ENCODE peak calls at places on chromosomes 2 and 18, in seven cellular contexts. G is thoracic aorta, I is HFF-Myc, R is spleen, H is psoas muscle, J is epithelial cell of proximal tubule, Q is AG09309. K is an unnamed sample.

GRCh38 chr2:85265304-85265703 is 62.5 kb downstream of the TGOLN2 start:
- DNase-seq in G (no peak), I (no peak), R (no peak), H (peak), J (no peak), Q (no peak), K (no peak)

GRCh38 chr2:46878886-46879285 is 36.7 kb downstream of the MCFD2 start:
- DNase-seq in G (peak), I (no peak), R (no peak), H (no peak), J (no peak), Q (no peak), K (no peak)

GRCh38 chr2:102520009-102520408 is 47.0 kb downstream of the SLC9A4 start:
- DNase-seq in G (no peak), I (no peak), R (no peak), H (no peak), J (no peak), Q (no peak), K (no peak)

GRCh38 chr2:220871909-220872308 is 700.2 kb downstream of the EPHA4 start:
- DNase-seq in G (no peak), I (no peak), R (no peak), H (no peak), J (no peak), Q (no peak), K (no peak)

GRCh38 chr2:73822276-73822675 is 6.5 kb upstream of the STAMBP start:
- DNase-seq in G (no peak), I (no peak), R (no peak), H (no peak), J (no peak), Q (no peak), K (no peak)

GRCh38 chr2:236284208-236284607 is 20.0 kb upstream of the ASB18 start:
- DNase-seq in G (no peak), I (no peak), R (no peak), H (no peak), J (no peak), Q (no peak), K (no peak)

GRCh38 chr18:76922107-76922506 is 99.8 kb downstream of the ZNF236 start:
- DNase-seq in G (no peak), I (no peak), R (peak), H (peak), J (no peak), Q (no peak), K (no peak)

GRCh38 chr18:31049189-31049588 is 6.6 kb upstream of the DSC3 start:
- DNase-seq in G (no peak), I (no peak), R (no peak), H (no peak), J (no peak), Q (no peak), K (no peak)

GRCh38 chr18:6022840-6023239 is 127.5 kb upstream of the TMEM200C start:
- DNase-seq in G (no peak), I (no peak), R (no peak), H (no peak), J (no peak), Q (peak), K (no peak)

GRCh38 chr2:188734688-188735087 is 239.5 kb upstream of the COL3A1 start:
- DNase-seq in G (no peak), I (no peak), R (no peak), H (no peak), J (no peak), Q (no peak), K (no peak)

GRCh38 chr18:5542393-5543035 is 1.3 kb downstream of the EPB41L3 start:
- DNase-seq in G (no peak), I (peak), R (peak), H (peak), J (no peak), Q (no peak), K (no peak)

GRCh38 chr2:60567919-60568874 is 14.7 kb upstream of the BCL11A start:
- DNase-seq in G (no peak), I (no peak), R (no peak), H (no peak), J (no peak), Q (no peak), K (no peak)

GRCh38 chr2:153230977-153231376 is 247.6 kb downstream of the RPRM start:
- DNase-seq in G (no peak), I (no peak), R (no peak), H (no peak), J (no peak), Q (no peak), K (no peak)

GRCh38 chr2:10415048-10415447 is 33.1 kb downstream of the ODC1 start:
- DNase-seq in G (no peak), I (no peak), R (no peak), H (no peak), J (no peak), Q (no peak), K (no peak)

GRCh38 chr18:49697757-49698595 is 115.4 kb downstream of the ACAA2 start:
- DNase-seq in G (no peak), I (no peak), R (no peak), H (no peak), J (no peak), Q (no peak), K (no peak)

GRCh38 chr2:237744613-237745249 is 53.8 kb upstream of the RBM44 start:
- DNase-seq in G (no peak), I (no peak), R (peak), H (peak), J (no peak), Q (no peak), K (no peak)

GRCh38 chr2:196224767-196225166 is 53.4 kb upstream of the STK17B start:
- DNase-seq in G (no peak), I (no peak), R (no peak), H (no peak), J (no peak), Q (no peak), K (no peak)

GRCh38 chr2:40361478-40361877 is 90.4 kb downstream of the SLC8A1 start:
- DNase-seq in G (no peak), I (no peak), R (no peak), H (no peak), J (no peak), Q (no peak), K (no peak)

GRCh38 chr2:176132397-176133086 is 3.0 kb downstream of the HOXD8 start:
- DNase-seq in G (no peak), I (no peak), R (no peak), H (no peak), J (no peak), Q (no peak), K (no peak)

GRCh38 chr2:11658208-11658607 is 11.8 kb downstream of the NTSR2 start:
- DNase-seq in G (no peak), I (no peak), R (peak), H (no peak), J (no peak), Q (no peak), K (no peak)

GRCh38 chr2:196331143-196331542 is 159.8 kb upstream of the STK17B start:
- DNase-seq in G (no peak), I (peak), R (no peak), H (no peak), J (no peak), Q (peak), K (no peak)

GRCh38 chr2:50333501-50334228 is 698.3 kb downstream of the NRXN1 start:
- DNase-seq in G (no peak), I (no peak), R (no peak), H (no peak), J (no peak), Q (no peak), K (no peak)

GRCh38 chr18:79484661-79485621 is 89.2 kb downstream of the NFATC1 start:
- DNase-seq in G (no peak), I (peak), R (peak), H (peak), J (peak), Q (peak), K (peak)

GRCh38 chr2:152165306-152165705 is 10.3 kb downstream of the STAM2 start:
- DNase-seq in G (no peak), I (no peak), R (no peak), H (no peak), J (no peak), Q (no peak), K (no peak)

GRCh38 chr18:74682141-74682997 is 84.7 kb downstream of the ZNF407 start:
- DNase-seq in G (no peak), I (no peak), R (no peak), H (no peak), J (no peak), Q (no peak), K (no peak)

GRCh38 chr2:23425886-23426283 is 40.9 kb downstream of the KLHL29 start:
- DNase-seq in G (no peak), I (no peak), R (peak), H (no peak), J (no peak), Q (no peak), K (no peak)

GRCh38 chr2:235462415-235462790 is 31.4 kb upstream of the AGAP1 start:
- DNase-seq in G (no peak), I (no peak), R (no peak), H (no peak), J (no peak), Q (no peak), K (no peak)

GRCh38 chr2:189951791-189952535 is 110.6 kb downstream of the MSTN start:
- DNase-seq in G (no peak), I (no peak), R (no peak), H (no peak), J (no peak), Q (no peak), K (no peak)

GRCh38 chr2:1540481-1540880 is 127.2 kb downstream of the TPO start:
- DNase-seq in G (no peak), I (no peak), R (no peak), H (no peak), J (no peak), Q (no peak), K (no peak)

GRCh38 chr2:205484717-205485116 is 197.6 kb upstream of the NRP2 start:
- DNase-seq in G (no peak), I (no peak), R (no peak), H (no peak), J (no peak), Q (no peak), K (no peak)

GRCh38 chr18:58034370-58034769 is 9.7 kb upstream of the NEDD4L start:
- DNase-seq in G (no peak), I (no peak), R (no peak), H (no peak), J (no peak), Q (no peak), K (no peak)

GRCh38 chr2:135844285-135844985 is 7.5 kb upstream of the LCT start:
- DNase-seq in G (no peak), I (no peak), R (no peak), H (no peak), J (no peak), Q (no peak), K (no peak)

GRCh38 chr18:38284992-38285391 is 719.4 kb upstream of the CELF4 start:
- DNase-seq in G (no peak), I (no peak), R (no peak), H (no peak), J (no peak), Q (no peak), K (no peak)

GRCh38 chr18:48952287-48953095 is 1.7 kb upstream of the SMAD7 start:
- DNase-seq in G (peak), I (no peak), R (peak), H (peak), J (no peak), Q (no peak), K (no peak)

GRCh38 chr2:62450716-62451191 is 55.2 kb downstream of the TMEM17 start:
- DNase-seq in G (no peak), I (no peak), R (no peak), H (no peak), J (no peak), Q (no peak), K (no peak)

GRCh38 chr2:172972005-172972619 is 103.5 kb upstream of the MAP3K20 start:
- DNase-seq in G (no peak), I (no peak), R (no peak), H (peak), J (no peak), Q (no peak), K (no peak)

GRCh38 chr18:59988098-59988706 is 88.4 kb downstream of the PMAIP1 start:
- DNase-seq in G (no peak), I (peak), R (no peak), H (peak), J (peak), Q (peak), K (peak)

GRCh38 chr2:144988591-144988990 is 468.7 kb upstream of the ZEB2 start:
- DNase-seq in G (no peak), I (no peak), R (no peak), H (no peak), J (no peak), Q (no peak), K (no peak)

GRCh38 chr2:218006741-218007140 is 3.9 kb upstream of the TNS1 start:
- DNase-seq in G (no peak), I (no peak), R (no peak), H (no peak), J (no peak), Q (peak), K (no peak)

DNA sequence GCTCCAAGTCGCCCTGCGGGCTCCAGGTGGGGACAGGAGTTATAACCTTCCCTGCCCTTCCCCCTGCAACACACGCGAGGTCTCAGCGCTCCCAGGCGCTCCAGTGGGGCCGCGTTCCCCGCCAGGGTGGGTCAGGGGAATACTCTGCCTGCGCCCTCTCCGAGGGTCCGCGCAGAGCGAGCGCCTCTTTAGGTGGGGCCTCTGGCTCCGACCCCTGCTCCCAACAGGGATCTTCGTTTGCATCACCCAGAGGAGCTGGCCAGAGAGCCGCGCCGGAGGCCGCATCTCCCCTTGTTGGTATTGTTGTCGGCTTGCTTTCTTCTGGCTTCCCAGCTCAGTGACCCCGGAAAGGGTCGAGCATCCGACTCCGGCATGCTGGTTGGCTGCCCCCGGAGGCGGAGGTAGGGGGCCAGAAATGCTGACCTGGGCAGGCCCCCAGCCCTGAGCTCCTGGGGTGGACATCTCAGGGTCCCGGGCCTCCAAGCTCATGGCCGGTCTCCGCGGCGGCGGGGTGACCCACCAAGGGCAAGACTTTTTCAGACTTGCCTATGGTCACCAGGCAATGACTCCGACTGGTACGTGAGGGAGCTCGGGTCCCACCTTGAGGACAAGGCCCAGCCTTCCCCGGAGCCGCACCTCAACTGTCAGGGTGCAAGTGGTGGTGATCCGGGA is 11.2 kb upstream of the EN1 start:
- DNase-seq in G (no peak), I (no peak), R (no peak), H (no peak), J (no peak), Q (no peak), K (no peak)
- H3K4me3 ChIP-seq in G (no peak), I (no peak), R (no peak), H (no peak), J (no peak), Q (no peak), K (no peak)

DNA sequence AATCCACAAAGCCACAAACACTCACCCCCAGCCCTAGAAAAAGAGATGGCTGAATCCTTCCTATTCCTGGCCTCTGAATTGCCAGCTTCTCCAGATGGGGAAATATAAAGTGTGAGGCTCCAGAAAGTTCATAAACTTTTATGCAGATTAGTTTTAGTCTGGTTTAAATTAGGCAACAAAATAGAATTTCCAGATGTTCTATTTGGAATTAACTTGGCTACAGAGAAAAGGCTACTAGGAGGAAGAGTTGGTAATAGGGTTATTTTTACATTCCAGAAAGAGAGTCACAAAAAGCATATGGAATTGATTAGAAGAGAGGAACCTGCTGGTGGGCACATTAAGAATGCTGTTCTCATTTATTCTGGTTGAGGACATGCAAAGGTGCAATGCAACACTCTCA is 55.9 kb downstream of the EN1 start:
- DNase-seq in G (no peak), I (no peak), R (no peak), H (no peak), J (no peak), Q (no peak), K (no peak)
- H3K4me3 ChIP-seq in G (no peak), I (no peak), R (no peak), H (no peak), J (no peak), Q (no peak), K (no peak)

GRCh38 chr18:13453714-13454113 is 235.2 kb downstream of the LDLRAD4 start:
- DNase-seq in G (no peak), I (no peak), R (no peak), H (no peak), J (no peak), Q (no peak), K (no peak)

GRCh38 chr18:13451661-13452447 is 233.3 kb downstream of the LDLRAD4 start:
- DNase-seq in G (no peak), I (no peak), R (no peak), H (no peak), J (no peak), Q (no peak), K (no peak)

GRCh38 chr18:13451208-13451530 is 232.6 kb downstream of the LDLRAD4 start:
- DNase-seq in G (no peak), I (no peak), R (no peak), H (no peak), J (no peak), Q (no peak), K (no peak)

GRCh38 chr18:13452851-13453524 is 234.4 kb downstream of the LDLRAD4 start:
- DNase-seq in G (no peak), I (no peak), R (no peak), H (no peak), J (no peak), Q (no peak), K (no peak)

GRCh38 chr18:13452448-13452811 is 233.9 kb downstream of the LDLRAD4 start:
- DNase-seq in G (no peak), I (no peak), R (no peak), H (peak), J (no peak), Q (peak), K (peak)
- H3K4me3 ChIP-seq in G (peak), I (no peak), R (no peak), H (no peak), J (no peak), Q (no peak), K (no peak)

GRCh38 chr18:23237524-23238151 is 102.4 kb downstream of the CABLES1 start:
- DNase-seq in G (peak), I (no peak), R (peak), H (peak), J (no peak), Q (no peak), K (no peak)

GRCh38 chr18:23235336-23235735 is 100.1 kb downstream of the CABLES1 start:
- DNase-seq in G (no peak), I (no peak), R (peak), H (no peak), J (no peak), Q (no peak), K (no peak)

GRCh38 chr18:23235860-23236259 is 100.6 kb downstream of the CABLES1 start:
- DNase-seq in G (no peak), I (no peak), R (peak), H (no peak), J (no peak), Q (no peak), K (no peak)

GRCh38 chr18:23238152-23238531 is 102.9 kb downstream of the CABLES1 start:
- DNase-seq in G (peak), I (no peak), R (no peak), H (no peak), J (peak), Q (no peak), K (no peak)

GRCh38 chr18:23236876-23237468 is 101.7 kb downstream of the CABLES1 start:
- DNase-seq in G (no peak), I (no peak), R (peak), H (no peak), J (no peak), Q (no peak), K (no peak)
- H3K4me3 ChIP-seq in G (peak), I (no peak), R (no peak), H (no peak), J (no peak), Q (no peak), K (no peak)

GRCh38 chr2:501130-501529 is 176.1 kb downstream of the TMEM18 start:
- DNase-seq in G (no peak), I (no peak), R (no peak), H (no peak), J (no peak), Q (no peak), K (no peak)
- H3K4me3 ChIP-seq in G (no peak), I (no peak), R (no peak), H (no peak), J (no peak), Q (no peak), K (no peak)

GRCh38 chr2:222672068-222672401 is 577 bp downstream of the MOGAT1 start:
- DNase-seq in G (no peak), I (no peak), R (no peak), H (no peak), J (no peak), Q (no peak), K (no peak)
- H3K4me3 ChIP-seq in G (peak), I (peak), R (no peak), H (peak), J (peak), Q (no peak), K (peak)